ENCODE peak calls at places on chromosome 5, in five cellular contexts. Y is caudate nucleus, O is T1000, K is GM19239, A is fibroblast of mammary gland. B is an unnamed sample.

GRCh38 chr5:8864053-8864452 is 681.8 kb downstream of the SEMA5A start:
- DNase-seq in K (no peak), Y (no peak), A (peak; percentile 59), O (no peak), B (peak; percentile 9)

GRCh38 chr5:45697211-45697610 is 1.0 kb upstream of the HCN1 start:
- DNase-seq in A (no peak), O (no peak), Y (no peak), K (no peak), B (no peak)

GRCh38 chr5:373710-374602 is 52.4 kb downstream of the AHRR start:
- DNase-seq in Y (no peak), A (peak; percentile 55), K (peak; percentile 85), O (no peak), B (peak; percentile 68)

GRCh38 chr5:53091304-53091703 is 18.3 kb downstream of the MOCS2 start:
- DNase-seq in O (no peak), Y (no peak), K (no peak), A (peak; percentile 69), B (peak; percentile 72)

GRCh38 chr5:145804701-145805100 is 30.4 kb downstream of the PRELID2 start:
- DNase-seq in O (no peak), Y (no peak), A (no peak), K (no peak), B (no peak)

GRCh38 chr5:78077369-78078068 is 217.0 kb downstream of the AP3B1 start:
- DNase-seq in A (no peak), O (no peak), K (no peak), Y (no peak), B (no peak)

GRCh38 chr5:145811834-145812625 is 23.1 kb downstream of the PRELID2 start:
- DNase-seq in Y (no peak), K (no peak), A (peak; percentile 53), O (no peak), B (peak; percentile 66)

GRCh38 chr5:128920345-128921215 is 44.7 kb upstream of the SLC27A6 start:
- DNase-seq in Y (no peak), K (no peak), O (no peak), A (peak; percentile 93), B (no peak)

GRCh38 chr5:34474573-34475021 is 181.5 kb upstream of the RAI14 start:
- DNase-seq in O (no peak), A (peak; percentile 72), Y (no peak), K (no peak), B (peak; percentile 81)

GRCh38 chr5:131986161-131986912 is 25.1 kb downstream of the ACSL6 start:
- DNase-seq in Y (no peak), A (no peak), O (no peak), K (no peak), B (no peak)

GRCh38 chr5:158051036-158051435 is 192.1 kb upstream of the CLINT1 start:
- DNase-seq in K (no peak), Y (no peak), A (no peak), O (no peak), B (no peak)

GRCh38 chr5:53616939-53617549 is 56.6 kb downstream of the NDUFS4 start:
- DNase-seq in Y (no peak), A (peak; percentile 15), K (no peak), O (no peak), B (peak; percentile 22)

B was measured in fibroblast of the aortic adventitia.